ENCODE peak calls at places on chromosomes 3 and 15, in seven cellular contexts. One of them, this sample, is unnamed.

GRCh38 chr15:70766597-70766996 is 3.2 kb upstream of the UACA start:
- DNase-seq in NCI-H1105: no peak
- DNase-seq in GM23338: no peak
- DNase-seq in EL: no peak
- DNase-seq in RPMI8226: no peak
- DNase-seq in CD8-positive, alpha-beta memory T cell: no peak
- DNase-seq in T-helper 2 cell treated with Interferon-gamma antibody and Interleukin-4, amounts not matched to agents 5 μg/mL and 100 μg/mL, for 36 hours: no peak
- DNase-seq in this sample: no peak

GRCh38 chr3:195073866-195074860 is 196.8 kb downstream of the XXYLT1 start:
- DNase-seq in T-helper 2 cell treated with Interferon-gamma antibody and Interleukin-4, amounts not matched to agents 5 μg/mL and 100 μg/mL, for 36 hours: no peak
- DNase-seq in GM23338: no peak
- DNase-seq in NCI-H1105: no peak
- DNase-seq in RPMI8226: no peak
- DNase-seq in EL: no peak
- DNase-seq in CD8-positive, alpha-beta memory T cell: no peak
- DNase-seq in this sample: no peak

GRCh38 chr15:88788816-88789215 is 14.4 kb upstream of the ACAN start:
- DNase-seq in NCI-H1105: no peak
- DNase-seq in CD8-positive, alpha-beta memory T cell: no peak
- DNase-seq in RPMI8226: no peak
- DNase-seq in GM23338: no peak
- DNase-seq in EL: no peak
- DNase-seq in T-helper 2 cell treated with Interferon-gamma antibody and Interleukin-4, amounts not matched to agents 5 μg/mL and 100 μg/mL, for 36 hours: no peak
- DNase-seq in this sample: no peak

GRCh38 chr3:189316296-189317019 is 144.7 kb downstream of the TPRG1 start:
- DNase-seq in NCI-H1105: no peak
- DNase-seq in CD8-positive, alpha-beta memory T cell: no peak
- DNase-seq in EL: peak
- DNase-seq in T-helper 2 cell treated with Interferon-gamma antibody and Interleukin-4, amounts not matched to agents 5 μg/mL and 100 μg/mL, for 36 hours: no peak
- DNase-seq in GM23338: peak
- DNase-seq in RPMI8226: no peak
- DNase-seq in this sample: no peak

GRCh38 chr3:109903100-109903499 is 565.8 kb upstream of the DPPA4 start:
- DNase-seq in GM23338: peak
- DNase-seq in T-helper 2 cell treated with Interferon-gamma antibody and Interleukin-4, amounts not matched to agents 5 μg/mL and 100 μg/mL, for 36 hours: no peak
- DNase-seq in RPMI8226: no peak
- DNase-seq in EL: no peak
- DNase-seq in NCI-H1105: no peak
- DNase-seq in CD8-positive, alpha-beta memory T cell: no peak
- DNase-seq in this sample: no peak

GRCh38 chr3:37024092-37024491 is 30.8 kb downstream of the MLH1 start:
- DNase-seq in RPMI8226: peak
- DNase-seq in NCI-H1105: no peak
- DNase-seq in T-helper 2 cell treated with Interferon-gamma antibody and Interleukin-4, amounts not matched to agents 5 μg/mL and 100 μg/mL, for 36 hours: no peak
- DNase-seq in EL: peak
- DNase-seq in GM23338: no peak
- DNase-seq in CD8-positive, alpha-beta memory T cell: no peak
- DNase-seq in this sample: no peak

GRCh38 chr3:47022540-47023161 is 43.2 kb downstream of the NBEAL2 start:
- DNase-seq in EL: peak
- DNase-seq in RPMI8226: no peak
- DNase-seq in NCI-H1105: no peak
- DNase-seq in GM23338: no peak
- DNase-seq in CD8-positive, alpha-beta memory T cell: no peak
- DNase-seq in T-helper 2 cell treated with Interferon-gamma antibody and Interleukin-4, amounts not matched to agents 5 μg/mL and 100 μg/mL, for 36 hours: no peak
- DNase-seq in this sample: no peak

GRCh38 chr3:138062626-138063025 is 52.7 kb downstream of the CLDN18 start:
- DNase-seq in T-helper 2 cell treated with Interferon-gamma antibody and Interleukin-4, amounts not matched to agents 5 μg/mL and 100 μg/mL, for 36 hours: no peak
- DNase-seq in NCI-H1105: no peak
- DNase-seq in EL: peak
- DNase-seq in CD8-positive, alpha-beta memory T cell: no peak
- DNase-seq in GM23338: no peak
- DNase-seq in RPMI8226: no peak
- DNase-seq in this sample: no peak

GRCh38 chr3:119604878-119605277 is 7.2 kb downstream of the PLA1A start:
- DNase-seq in T-helper 2 cell treated with Interferon-gamma antibody and Interleukin-4, amounts not matched to agents 5 μg/mL and 100 μg/mL, for 36 hours: no peak
- DNase-seq in NCI-H1105: no peak
- DNase-seq in GM23338: no peak
- DNase-seq in RPMI8226: no peak
- DNase-seq in EL: peak
- DNase-seq in CD8-positive, alpha-beta memory T cell: no peak
- DNase-seq in this sample: no peak

GRCh38 chr3:146217324-146217723 is 33.6 kb downstream of the PLSCR4 start:
- DNase-seq in CD8-positive, alpha-beta memory T cell: no peak
- DNase-seq in RPMI8226: no peak
- DNase-seq in EL: peak
- DNase-seq in T-helper 2 cell treated with Interferon-gamma antibody and Interleukin-4, amounts not matched to agents 5 μg/mL and 100 μg/mL, for 36 hours: no peak
- DNase-seq in GM23338: no peak
- DNase-seq in NCI-H1105: no peak
- DNase-seq in this sample: no peak

GRCh38 chr15:75578206-75578947 is 738 bp downstream of the PTPN9 start:
- DNase-seq in CD8-positive, alpha-beta memory T cell: peak
- DNase-seq in NCI-H1105: peak
- DNase-seq in T-helper 2 cell treated with Interferon-gamma antibody and Interleukin-4, amounts not matched to agents 5 μg/mL and 100 μg/mL, for 36 hours: peak
- DNase-seq in RPMI8226: peak
- DNase-seq in GM23338: peak
- DNase-seq in EL: no peak
- DNase-seq in this sample: no peak